ENCODE peak calls at places on chromosomes 7 and 10, in nine cellular contexts. X is dorsolateral prefrontal cortex, U is epithelial cell of esophagus, J is H7, K is kidney epithelial cell, P is AG04449, E is heart right ventricle, N is cardiac fibroblast, B is AG10803. R is an unnamed sample.

GRCh38 chr7:7742223-7742622 is 23.8 kb upstream of the RPA3 start:
- DNase-seq in X (no peak), U (no peak), J (no peak), K (no peak), P (no peak), E (no peak), N (no peak), B (no peak), R (no peak)

GRCh38 chr7:125467996-125468854 is 538.6 kb upstream of the POT1 start:
- DNase-seq in X (no peak), U (no peak), J (peak; percentile 3), K (no peak), P (no peak), E (no peak), N (no peak), B (no peak), R (no peak)

GRCh38 chr10:99522511-99523250 is 10.1 kb upstream of the NKX2-3 start:
- DNase-seq in X (no peak), U (no peak), J (peak; percentile 89), K (no peak), P (no peak), E (no peak), N (no peak), B (no peak), R (no peak)

GRCh38 chr7:90760892-90761291 is 164.8 kb downstream of the CDK14 start:
- DNase-seq in X (no peak), U (no peak), J (no peak), K (no peak), P (no peak), E (no peak), N (no peak), B (no peak), R (no peak)

GRCh38 chr10:30821269-30821993 is 191.9 kb upstream of the LYZL2 start:
- DNase-seq in X (no peak), U (no peak), J (no peak), K (no peak), P (no peak), E (no peak), N (no peak), B (peak; percentile 24), R (no peak)

GRCh38 chr7:99002827-99003212 is 124.5 kb downstream of the TRRAP start:
- DNase-seq in X (peak; percentile 18), U (no peak), J (peak; percentile 34), K (no peak), P (no peak), E (no peak), N (no peak), B (no peak), R (no peak)

GRCh38 chr7:40700653-40701475 is 566.1 kb downstream of the SUGCT start:
- DNase-seq in X (no peak), U (peak; percentile 33), J (no peak), K (no peak), P (no peak), E (no peak), N (peak; percentile 38), B (peak; percentile 71), R (peak; percentile 50)

GRCh38 chr7:12146813-12147212 is 64.3 kb upstream of the TMEM106B start:
- DNase-seq in X (no peak), U (no peak), J (peak; percentile 7), K (no peak), P (no peak), E (no peak), N (no peak), B (no peak), R (no peak)

GRCh38 chr7:74606101-74606908 is 51.2 kb upstream of the GTF2I start:
- DNase-seq in X (no peak), U (no peak), J (peak; percentile 91), K (no peak), P (no peak), E (peak; percentile 24), N (no peak), B (no peak), R (no peak)

GRCh38 chr10:80530251-80530650 is 7.5 kb upstream of the SH2D4B start:
- DNase-seq in X (no peak), U (peak; percentile 62), J (peak; percentile 68), K (no peak), P (no peak), E (peak; percentile 36), N (peak; percentile 53), B (peak; percentile 26), R (no peak)

GRCh38 chr10:81876253-81876731 is 1.3 kb downstream of the NRG3 start:
- DNase-seq in X (no peak), U (no peak), J (peak; percentile 74), K (no peak), P (no peak), E (no peak), N (no peak), B (no peak), R (no peak)

GRCh38 chr10:81874878-81875679 is at the start of gene NRG3:
- DNase-seq in X (no peak), U (no peak), J (peak; percentile 90), K (no peak), P (no peak), E (no peak), N (no peak), B (no peak), R (no peak)

GRCh38 chr10:81873932-81874816 is 820 bp upstream of the NRG3 start:
- DNase-seq in X (no peak), U (peak; percentile 44), J (peak; percentile 93), K (peak; percentile 31), P (no peak), E (peak; percentile 25), N (peak; percentile 59), B (no peak), R (no peak)

GRCh38 chr10:81873231-81873931 is 1.6 kb upstream of the NRG3 start:
- DNase-seq in X (no peak), U (no peak), J (no peak), K (no peak), P (no peak), E (no peak), N (no peak), B (no peak), R (no peak)

GRCh38 chr10:81875680-81876252 is 772 bp downstream of the NRG3 start:
- DNase-seq in X (no peak), U (no peak), J (peak; percentile 62), K (no peak), P (no peak), E (no peak), N (no peak), B (no peak), R (no peak)
- H3K4me3 ChIP-seq in X (peak overlapping the region; percentile 78), U (no peak overlapping the region), J (peak overlapping the region; percentile 61), K (peak overlapping the region; percentile 58), P (no peak overlapping the region), E (no peak overlapping the region), N (peak overlapping the region; percentile 42), B (no peak overlapping the region), R (no peak overlapping the region)

GRCh38 chr10:121819049-121819448 is 108.8 kb downstream of the ATE1 start:
- DNase-seq in X (no peak), U (no peak), J (no peak), K (no peak), P (no peak), E (no peak), N (no peak), B (peak; percentile 11), R (no peak)

GRCh38 chr10:121822724-121823123 is 105.1 kb downstream of the ATE1 start:
- DNase-seq in X (no peak), U (no peak), J (no peak), K (no peak), P (no peak), E (no peak), N (no peak), B (no peak), R (no peak)

GRCh38 chr10:121823993-121824463 is 103.8 kb downstream of the ATE1 start:
- DNase-seq in X (no peak), U (peak; percentile 52), J (peak; percentile 41), K (peak; percentile 1), P (no peak), E (no peak), N (peak; percentile 67), B (peak; percentile 52), R (no peak)

GRCh38 chr10:121818599-121818998 is 109.2 kb downstream of the ATE1 start:
- DNase-seq in X (no peak), U (no peak), J (no peak), K (no peak), P (no peak), E (no peak), N (no peak), B (no peak), R (no peak)

DNA sequence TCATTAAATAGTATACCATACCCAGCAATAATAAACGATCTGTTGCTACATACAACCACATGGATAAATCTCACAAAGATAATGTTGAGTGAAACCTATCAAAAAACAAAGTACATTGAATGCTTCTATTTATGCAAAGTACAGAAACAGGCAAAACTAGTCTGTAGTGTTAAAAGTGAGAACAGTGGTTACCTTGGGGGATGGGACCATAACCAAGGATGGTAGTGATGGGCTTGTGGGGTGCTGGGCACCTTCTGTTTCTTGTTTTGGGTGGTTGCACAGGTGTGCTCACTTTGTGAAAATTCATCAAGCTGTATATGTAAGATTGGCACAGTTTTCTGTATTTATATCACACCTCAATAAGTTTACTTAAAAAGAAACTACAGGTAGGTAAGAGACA is 105.7 kb downstream of the ATE1 start:
- DNase-seq in X (no peak), U (no peak), J (no peak), K (no peak), P (no peak), E (no peak), N (no peak), B (no peak), R (no peak)
- H3K4me3 ChIP-seq in X (no peak overlapping the region), U (no peak overlapping the region), J (no peak overlapping the region), K (no peak overlapping the region), P (no peak overlapping the region), E (no peak overlapping the region), N (no peak overlapping the region), B (no peak overlapping the region), R (no peak overlapping the region)

GRCh38 chr7:93060865-93061264 is 56.9 kb downstream of the SAMD9 start:
- DNase-seq in X (no peak), U (no peak), J (no peak), K (no peak), P (no peak), E (no peak), N (no peak), B (no peak), R (no peak)

GRCh38 chr7:93060025-93060424 is 57.8 kb downstream of the SAMD9 start:
- DNase-seq in X (no peak), U (no peak), J (no peak), K (no peak), P (no peak), E (no peak), N (no peak), B (no peak), R (no peak)

GRCh38 chr7:93062599-93062998 is 55.2 kb downstream of the SAMD9 start:
- DNase-seq in X (no peak), U (no peak), J (no peak), K (no peak), P (no peak), E (no peak), N (no peak), B (no peak), R (no peak)
- H3K4me3 ChIP-seq in X (no peak overlapping the region), U (no peak overlapping the region), J (no peak overlapping the region), K (no peak overlapping the region), P (no peak overlapping the region), E (no peak overlapping the region), N (no peak overlapping the region), B (no peak overlapping the region), R (no peak overlapping the region)

GRCh38 chr7:110569486-110569885 is 521.4 kb upstream of the LRRN3 start:
- DNase-seq in X (no peak), U (no peak), J (no peak), K (no peak), P (no peak), E (no peak), N (no peak), B (no peak), R (no peak)
- H3K4me3 ChIP-seq in X (no peak overlapping the region), U (no peak overlapping the region), J (no peak overlapping the region), K (no peak overlapping the region), P (no peak overlapping the region), E (no peak overlapping the region), N (no peak overlapping the region), B (no peak overlapping the region), R (no peak overlapping the region)

R was measured in skeletal muscle cell.